ENCODE peak calls at places on chromosomes 6 and 20, in five cellular contexts. O is KBM-7, F is activated T-cell treated with anti-CD3 and anti-CD28 coated beads for 48 hours, M is PC-9, Z is AG10803. P is an unnamed sample.

GRCh38 chr6:143258945-143259344 is 191.6 kb downstream of the ADAT2 start:
- DNase-seq in O (peak; percentile 6), F (no peak), M (no peak), Z (no peak), P (no peak)

GRCh38 chr20:46406986-46407670 is 713 bp upstream of the ELMO2 start:
- DNase-seq in O (no peak), F (peak; percentile 82), M (no peak), Z (peak; percentile 12), P (peak; percentile 19)

GRCh38 chr6:111874030-111874425 is 776 bp upstream of the FYN start:
- DNase-seq in O (peak; percentile 12), F (peak; percentile 50), M (peak; percentile 69), Z (peak; percentile 13), P (no peak)

GRCh38 chr6:71107935-71108420 is 151.1 kb upstream of the B3GAT2 start:
- DNase-seq in O (no peak), F (no peak), M (no peak), Z (peak; percentile 54), P (peak; percentile 3)

GRCh38 chr20:14142171-14142570 is 146.9 kb downstream of the MACROD2 start:
- DNase-seq in O (peak; percentile 7), F (no peak), M (peak; percentile 50), Z (peak; percentile 45), P (peak; percentile 29)

GRCh38 chr20:23661002-23661429 is 23.3 kb upstream of the CST3 start:
- DNase-seq in O (no peak), F (no peak), M (no peak), Z (no peak), P (no peak)

GRCh38 chr20:53855733-53856132 is 214.7 kb downstream of the BCAS1 start:
- DNase-seq in O (no peak), F (no peak), M (no peak), Z (no peak), P (no peak)

GRCh38 chr6:145491126-145491525 is 244.2 kb downstream of the EPM2A start:
- DNase-seq in O (no peak), F (no peak), M (no peak), Z (no peak), P (no peak)

GRCh38 chr6:143806282-143807102 is 36.6 kb upstream of the LTV1 start:
- DNase-seq in O (peak; percentile 26), F (peak; percentile 78), M (no peak), Z (peak; percentile 20), P (no peak)

GRCh38 chr6:152696543-152696942 is 1.2 kb upstream of the MYCT1 start:
- DNase-seq in O (no peak), F (no peak), M (no peak), Z (peak; percentile 72), P (no peak)

GRCh38 chr6:148720897-148721296 is 25.9 kb upstream of the UST start:
- DNase-seq in O (no peak), F (no peak), M (no peak), Z (no peak), P (no peak)

GRCh38 chr20:2859330-2860121 is 13.8 kb upstream of the PTPRA start:
- DNase-seq in O (no peak), F (no peak), M (no peak), Z (peak; percentile 93), P (no peak)

GRCh38 chr6:170152989-170153388 is 137.9 kb downstream of the DLL1 start:
- DNase-seq in O (peak; percentile 39), F (no peak), M (peak; percentile 59), Z (no peak), P (peak; percentile 63)

GRCh38 chr20:57930328-57930727 is 220.5 kb upstream of the PMEPA1 start:
- DNase-seq in O (no peak), F (no peak), M (no peak), Z (no peak), P (no peak)

GRCh38 chr20:25553819-25554296 is 31.5 kb downstream of the NINL start:
- DNase-seq in O (no peak), F (no peak), M (no peak), Z (peak; percentile 82), P (no peak)

GRCh38 chr6:111614833-111615582 is 9.3 kb upstream of the TRAF3IP2 start:
- DNase-seq in O (peak; percentile 64), F (no peak), M (no peak), Z (no peak), P (no peak)

GRCh38 chr20:23193985-23194384 is 107.9 kb upstream of the CD93 start:
- DNase-seq in O (peak; percentile 47), F (no peak), M (no peak), Z (no peak), P (no peak)

GRCh38 chr20:62609811-62610757 is 32.2 kb upstream of the SLCO4A1 start:
- DNase-seq in O (no peak), F (no peak), M (no peak), Z (no peak), P (no peak)

GRCh38 chr6:92479821-92480220 is 939.5 kb downstream of the EPHA7 start:
- DNase-seq in O (no peak), F (no peak), M (no peak), Z (peak; percentile 30), P (no peak)

GRCh38 chr20:51189814-51190782 is 167.2 kb upstream of the KCNG1 start:
- DNase-seq in O (no peak), F (no peak), M (no peak), Z (peak; percentile 7), P (no peak)

GRCh38 chr6:36364669-36365479 is 22.6 kb downstream of the ETV7 start:
- DNase-seq in O (no peak), F (no peak), M (no peak), Z (no peak), P (no peak)

GRCh38 chr6:132973556-132973993 is 159.2 kb downstream of the RPS12 start:
- DNase-seq in O (no peak), F (no peak), M (no peak), Z (no peak), P (no peak)

GRCh38 chr6:3308106-3308505 is 49.4 kb downstream of the PSMG4 start:
- DNase-seq in O (no peak), F (no peak), M (no peak), Z (no peak), P (no peak)

GRCh38 chr6:5151955-5152401 is 66.8 kb downstream of the PPP1R3G start:
- DNase-seq in O (no peak), F (no peak), M (no peak), Z (peak; percentile 87), P (no peak)

GRCh38 chr6:34159844-34160243 is 14.0 kb upstream of the GRM4 start:
- DNase-seq in O (no peak), F (no peak), M (no peak), Z (no peak), P (no peak)

GRCh38 chr6:9522101-9522500 is 892.8 kb downstream of the TFAP2A start:
- DNase-seq in O (no peak), F (no peak), M (no peak), Z (no peak), P (no peak)

GRCh38 chr6:3876866-3877265 is 27.7 kb downstream of the FAM50B start:
- DNase-seq in O (no peak), F (no peak), M (no peak), Z (peak; percentile 26), P (no peak)

P was measured in HCT116.